ENCODE peak calls at places on chromosomes 13 and 19, in ten cellular contexts. One of them, this sample, is unnamed.

GRCh38 chr19:49677901-49678674 is 1.0 kb downstream of the PRMT1 start:
- DNase-seq in colonic mucosa: peak; percentile 86
- DNase-seq in IMR-90: peak; percentile 62
- DNase-seq in fibroblast of lung: peak; percentile 40
- DNase-seq in GM23248: peak; percentile 74
- DNase-seq in SK-N-SH: peak; percentile 81
- DNase-seq in endodermal cell: peak; percentile 97
- DNase-seq in MM.1S: peak; percentile 75
- DNase-seq in PC-3: peak; percentile 75
- DNase-seq in adipocyte: peak; percentile 83
- DNase-seq in this sample: peak; percentile 77

GRCh38 chr19:13953021-13953531 is 767 bp downstream of the DCAF15 start:
- DNase-seq in colonic mucosa: peak; percentile 80
- DNase-seq in IMR-90: peak; percentile 39
- DNase-seq in fibroblast of lung: peak; percentile 52
- DNase-seq in GM23248: peak; percentile 87
- DNase-seq in SK-N-SH: no peak
- DNase-seq in endodermal cell: peak; percentile 70
- DNase-seq in MM.1S: no peak
- DNase-seq in PC-3: peak; percentile 46
- DNase-seq in adipocyte: peak; percentile 70
- DNase-seq in this sample: peak; percentile 71

GRCh38 chr13:114194853-114195252 is 15.8 kb downstream of the CFAP97D2 start:
- DNase-seq in colonic mucosa: no peak
- DNase-seq in IMR-90: no peak
- DNase-seq in fibroblast of lung: no peak
- DNase-seq in GM23248: no peak
- DNase-seq in SK-N-SH: no peak
- DNase-seq in endodermal cell: peak; percentile 28
- DNase-seq in MM.1S: peak; percentile 78
- DNase-seq in PC-3: no peak
- DNase-seq in adipocyte: no peak
- DNase-seq in this sample: no peak

GRCh38 chr13:21673592-21674270 is 2.9 kb downstream of the FGF9 start:
- DNase-seq in colonic mucosa: peak; percentile 56
- DNase-seq in IMR-90: peak; percentile 36
- DNase-seq in fibroblast of lung: peak; percentile 41
- DNase-seq in GM23248: peak; percentile 63
- DNase-seq in SK-N-SH: peak; percentile 83
- DNase-seq in endodermal cell: peak; percentile 84
- DNase-seq in MM.1S: peak; percentile 55
- DNase-seq in PC-3: peak; percentile 42
- DNase-seq in adipocyte: peak; percentile 62
- DNase-seq in this sample: peak; percentile 47

GRCh38 chr19:5627395-5627904 is 4.6 kb downstream of the SAFB start:
- DNase-seq in colonic mucosa: peak; percentile 56
- DNase-seq in IMR-90: peak; percentile 72
- DNase-seq in fibroblast of lung: peak; percentile 45
- DNase-seq in GM23248: peak; percentile 68
- DNase-seq in SK-N-SH: no peak
- DNase-seq in endodermal cell: peak; percentile 55
- DNase-seq in MM.1S: no peak
- DNase-seq in PC-3: no peak
- DNase-seq in adipocyte: no peak
- DNase-seq in this sample: no peak

GRCh38 chr13:105196052-105196451 is 1339.4 kb downstream of the EFNB2 start:
- DNase-seq in colonic mucosa: no peak
- DNase-seq in IMR-90: peak; percentile 58
- DNase-seq in fibroblast of lung: peak; percentile 94
- DNase-seq in GM23248: peak; percentile 0
- DNase-seq in SK-N-SH: no peak
- DNase-seq in endodermal cell: peak; percentile 60
- DNase-seq in MM.1S: no peak
- DNase-seq in PC-3: peak; percentile 11
- DNase-seq in adipocyte: no peak
- DNase-seq in this sample: no peak

GRCh38 chr13:42345367-42345766 is 73.4 kb downstream of the AKAP11 start:
- DNase-seq in colonic mucosa: no peak
- DNase-seq in IMR-90: no peak
- DNase-seq in fibroblast of lung: no peak
- DNase-seq in GM23248: no peak
- DNase-seq in SK-N-SH: no peak
- DNase-seq in endodermal cell: no peak
- DNase-seq in MM.1S: no peak
- DNase-seq in PC-3: no peak
- DNase-seq in adipocyte: no peak
- DNase-seq in this sample: no peak

GRCh38 chr19:19615086-19615485 is 3.4 kb downstream of the PBX4 start:
- DNase-seq in colonic mucosa: no peak
- DNase-seq in IMR-90: peak; percentile 46
- DNase-seq in fibroblast of lung: peak; percentile 45
- DNase-seq in GM23248: peak; percentile 72
- DNase-seq in SK-N-SH: no peak
- DNase-seq in endodermal cell: no peak
- DNase-seq in MM.1S: no peak
- DNase-seq in PC-3: peak; percentile 80
- DNase-seq in adipocyte: no peak
- DNase-seq in this sample: peak; percentile 24

GRCh38 chr13:114045113-114045735 is 71.3 kb upstream of the C13orf46 start:
- DNase-seq in colonic mucosa: no peak
- DNase-seq in IMR-90: no peak
- DNase-seq in fibroblast of lung: no peak
- DNase-seq in GM23248: no peak
- DNase-seq in SK-N-SH: no peak
- DNase-seq in endodermal cell: no peak
- DNase-seq in MM.1S: no peak
- DNase-seq in PC-3: no peak
- DNase-seq in adipocyte: no peak
- DNase-seq in this sample: no peak

GRCh38 chr19:50422397-50423278 is 3.9 kb downstream of the SPIB start:
- DNase-seq in colonic mucosa: no peak
- DNase-seq in IMR-90: no peak
- DNase-seq in fibroblast of lung: no peak
- DNase-seq in GM23248: no peak
- DNase-seq in SK-N-SH: no peak
- DNase-seq in endodermal cell: no peak
- DNase-seq in MM.1S: no peak
- DNase-seq in PC-3: no peak
- DNase-seq in adipocyte: no peak
- DNase-seq in this sample: no peak

GRCh38 chr19:33688657-33688992 is 66.9 kb downstream of the CHST8 start:
- DNase-seq in colonic mucosa: no peak
- DNase-seq in IMR-90: no peak
- DNase-seq in fibroblast of lung: no peak
- DNase-seq in GM23248: no peak
- DNase-seq in SK-N-SH: no peak
- DNase-seq in endodermal cell: no peak
- DNase-seq in MM.1S: no peak
- DNase-seq in PC-3: no peak
- DNase-seq in adipocyte: no peak
- DNase-seq in this sample: no peak

GRCh38 chr13:113184568-113185440 is 23.7 kb downstream of the PCID2 start:
- DNase-seq in colonic mucosa: no peak
- DNase-seq in IMR-90: no peak
- DNase-seq in fibroblast of lung: no peak
- DNase-seq in GM23248: no peak
- DNase-seq in SK-N-SH: no peak
- DNase-seq in endodermal cell: no peak
- DNase-seq in MM.1S: no peak
- DNase-seq in PC-3: no peak
- DNase-seq in adipocyte: no peak
- DNase-seq in this sample: no peak

GRCh38 chr19:46579286-46579944 is 21.7 kb upstream of the CALM3 start:
- DNase-seq in colonic mucosa: no peak
- DNase-seq in IMR-90: no peak
- DNase-seq in fibroblast of lung: no peak
- DNase-seq in GM23248: peak; percentile 44
- DNase-seq in SK-N-SH: peak; percentile 64
- DNase-seq in endodermal cell: peak; percentile 81
- DNase-seq in MM.1S: no peak
- DNase-seq in PC-3: peak; percentile 8
- DNase-seq in adipocyte: peak; percentile 10
- DNase-seq in this sample: no peak

GRCh38 chr19:48741222-48741999 is 1.0 kb upstream of the RASIP1 start:
- DNase-seq in colonic mucosa: peak; percentile 75
- DNase-seq in IMR-90: no peak
- DNase-seq in fibroblast of lung: no peak
- DNase-seq in GM23248: peak; percentile 33
- DNase-seq in SK-N-SH: peak; percentile 81
- DNase-seq in endodermal cell: peak; percentile 92
- DNase-seq in MM.1S: no peak
- DNase-seq in PC-3: no peak
- DNase-seq in adipocyte: peak; percentile 17
- DNase-seq in this sample: no peak

GRCh38 chr19:1651548-1652394 is 644 bp downstream of the TCF3 start:
- DNase-seq in colonic mucosa: peak; percentile 47
- DNase-seq in IMR-90: peak; percentile 23
- DNase-seq in fibroblast of lung: peak; percentile 37
- DNase-seq in GM23248: peak; percentile 74
- DNase-seq in SK-N-SH: peak; percentile 82
- DNase-seq in endodermal cell: no peak
- DNase-seq in MM.1S: peak; percentile 76
- DNase-seq in PC-3: no peak
- DNase-seq in adipocyte: peak; percentile 78
- DNase-seq in this sample: peak; percentile 36

GRCh38 chr19:3279306-3279705 is 54.8 kb downstream of the CELF5 start:
- DNase-seq in colonic mucosa: no peak
- DNase-seq in IMR-90: no peak
- DNase-seq in fibroblast of lung: no peak
- DNase-seq in GM23248: no peak
- DNase-seq in SK-N-SH: no peak
- DNase-seq in endodermal cell: no peak
- DNase-seq in MM.1S: no peak
- DNase-seq in PC-3: no peak
- DNase-seq in adipocyte: no peak
- DNase-seq in this sample: no peak
- H3K27me3 ChIP-seq in colonic mucosa: peaks cover 2% of the 10 kb centered on the region
- H3K27me3 ChIP-seq in IMR-90: peaks cover 38% of the 10 kb centered on the region
- H3K27me3 ChIP-seq in fibroblast of lung: peaks cover 19% of the 10 kb centered on the region
- H3K27me3 ChIP-seq in GM23248: peaks cover 15% of the 10 kb centered on the region
- H3K27me3 ChIP-seq in SK-N-SH: no peaks in the 10 kb centered on the region
- H3K27me3 ChIP-seq in endodermal cell: peaks cover 4% of the 10 kb centered on the region
- H3K27me3 ChIP-seq in MM.1S: peaks cover 84% of the 10 kb centered on the region
- H3K27me3 ChIP-seq in PC-3: no peaks in the 10 kb centered on the region
- H3K27me3 ChIP-seq in adipocyte: peaks cover 60% of the 10 kb centered on the region
- H3K27me3 ChIP-seq in this sample: no peaks in the 10 kb centered on the region

DNA sequence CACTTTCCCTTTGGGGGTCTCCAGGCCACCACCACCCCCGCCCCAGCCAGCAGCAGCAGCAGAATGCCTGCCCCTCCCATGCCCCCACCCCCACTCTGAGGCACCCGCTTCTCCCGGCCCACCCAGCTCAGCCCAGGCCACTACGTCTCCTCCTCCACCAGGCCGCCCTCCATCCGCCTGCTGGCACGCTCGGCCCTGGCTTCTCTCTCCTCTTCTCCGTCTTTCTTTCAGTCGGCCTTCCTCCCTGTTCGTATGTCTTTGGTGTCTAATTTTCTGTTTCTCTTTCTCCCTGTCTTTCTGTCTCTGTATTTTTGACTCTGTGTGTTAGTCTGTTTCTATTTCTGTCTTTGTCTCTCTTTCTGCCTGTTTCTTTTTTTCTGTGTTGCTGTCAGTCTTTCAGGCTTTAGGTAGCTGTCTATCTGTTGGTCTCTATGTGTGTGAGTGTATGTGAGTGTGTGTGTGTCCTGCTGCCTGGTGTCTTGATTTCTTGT is at the start of gene LGI4:
- DNase-seq in colonic mucosa: no peak
- DNase-seq in IMR-90: no peak
- DNase-seq in fibroblast of lung: no peak
- DNase-seq in GM23248: peak; percentile 11
- DNase-seq in SK-N-SH: no peak
- DNase-seq in endodermal cell: no peak
- DNase-seq in MM.1S: no peak
- DNase-seq in PC-3: no peak
- DNase-seq in adipocyte: no peak
- DNase-seq in this sample: no peak
- H3K9ac ChIP-seq in colonic mucosa: peak within 1 kb of the TSS; percentile 43
- H3K9ac ChIP-seq in IMR-90: no peak within 1 kb of the TSS
- H3K9ac ChIP-seq in fibroblast of lung: no peak within 1 kb of the TSS
- H3K9ac ChIP-seq in GM23248: no peak within 1 kb of the TSS
- H3K9ac ChIP-seq in SK-N-SH: no peak within 1 kb of the TSS
- H3K9ac ChIP-seq in endodermal cell: no peak within 1 kb of the TSS
- H3K9ac ChIP-seq in MM.1S: no peak within 1 kb of the TSS
- H3K9ac ChIP-seq in PC-3: no peak within 1 kb of the TSS
- H3K9ac ChIP-seq in adipocyte: peak within 1 kb of the TSS; percentile 73
- H3K9ac ChIP-seq in this sample: no peak within 1 kb of the TSS

GRCh38 chr13:62973804-62974203 is 1558.2 kb upstream of the PCDH20 start:
- DNase-seq in colonic mucosa: no peak
- DNase-seq in IMR-90: no peak
- DNase-seq in fibroblast of lung: no peak
- DNase-seq in GM23248: no peak
- DNase-seq in SK-N-SH: no peak
- DNase-seq in endodermal cell: no peak
- DNase-seq in MM.1S: no peak
- DNase-seq in PC-3: no peak
- DNase-seq in adipocyte: no peak
- DNase-seq in this sample: no peak
- H3K27me3 ChIP-seq in colonic mucosa: no peaks in the 10 kb centered on the region
- H3K27me3 ChIP-seq in IMR-90: no peaks in the 10 kb centered on the region
- H3K27me3 ChIP-seq in fibroblast of lung: no peaks in the 10 kb centered on the region
- H3K27me3 ChIP-seq in GM23248: no peaks in the 10 kb centered on the region
- H3K27me3 ChIP-seq in SK-N-SH: no peaks in the 10 kb centered on the region
- H3K27me3 ChIP-seq in endodermal cell: no peaks in the 10 kb centered on the region
- H3K27me3 ChIP-seq in MM.1S: no peaks in the 10 kb centered on the region
- H3K27me3 ChIP-seq in PC-3: no peaks in the 10 kb centered on the region
- H3K27me3 ChIP-seq in adipocyte: no peaks in the 10 kb centered on the region
- H3K27me3 ChIP-seq in this sample: no peaks in the 10 kb centered on the region

GRCh38 chr13:30112602-30113435 is 194.5 kb downstream of the KATNAL1 start:
- DNase-seq in colonic mucosa: peak; percentile 86
- DNase-seq in IMR-90: peak; percentile 85
- DNase-seq in fibroblast of lung: peak; percentile 81
- DNase-seq in GM23248: peak; percentile 92
- DNase-seq in SK-N-SH: peak; percentile 82
- DNase-seq in endodermal cell: peak; percentile 92
- DNase-seq in MM.1S: peak; percentile 56
- DNase-seq in PC-3: peak; percentile 82
- DNase-seq in adipocyte: peak; percentile 97
- DNase-seq in this sample: peak; percentile 80
- H3K9ac ChIP-seq in colonic mucosa: peak overlapping the region; percentile 10
- H3K9ac ChIP-seq in IMR-90: no peak overlapping the region
- H3K9ac ChIP-seq in fibroblast of lung: no peak overlapping the region
- H3K9ac ChIP-seq in GM23248: peak overlapping the region; percentile 73
- H3K9ac ChIP-seq in SK-N-SH: no peak overlapping the region
- H3K9ac ChIP-seq in endodermal cell: no peak overlapping the region
- H3K9ac ChIP-seq in MM.1S: no peak overlapping the region
- H3K9ac ChIP-seq in PC-3: no peak overlapping the region
- H3K9ac ChIP-seq in adipocyte: peak overlapping the region; percentile 10
- H3K9ac ChIP-seq in this sample: no peak overlapping the region

This sample was measured in mammary epithelial cell.